ENCODE peak calls at places on chromosomes 4 and X, in six cellular contexts. W is A549, N is mammary epithelial cell, R is ELR, D is right lobe of liver, I is iris pigment epithelial cell. J is an unnamed sample.

GRCh38 chr4:140092094-140092820 is 61.7 kb downstream of the MAML3 start:
- DNase-seq in R (peak), W (no peak), N (peak), D (peak), I (no peak), J (no peak)

GRCh38 chr4:27702710-27703431 is 842.2 kb downstream of the STIM2 start:
- DNase-seq in R (peak), W (no peak), I (peak), D (no peak), N (peak), J (no peak)

GRCh38 chr4:88443486-88443885 is 13.4 kb upstream of the HERC5 start:
- DNase-seq in N (no peak), W (no peak), D (no peak), R (no peak), I (no peak), J (no peak)

GRCh38 chrX:41561045-41561444 is 113.9 kb downstream of the NYX start:
- DNase-seq in I (peak), W (peak), D (no peak), R (peak), N (peak), J (peak)

GRCh38 chr4:151555151-151555945 is 146.4 kb downstream of the FHIP1A start:
- DNase-seq in R (peak), D (no peak), I (no peak), N (peak), W (no peak), J (no peak)

GRCh38 chr4:32569844-32570243 is 1849.7 kb downstream of the PCDH7 start:
- DNase-seq in N (no peak), R (no peak), W (no peak), D (no peak), I (peak), J (no peak)

GRCh38 chrX:67105758-67106116 is 438.1 kb upstream of the AR start:
- DNase-seq in D (no peak), I (no peak), R (no peak), N (no peak), W (no peak), J (no peak)

GRCh38 chr4:86512631-86513030 is 81.5 kb upstream of the PTPN13 start:
- DNase-seq in D (no peak), N (peak), R (no peak), W (no peak), I (no peak), J (no peak)

GRCh38 chr4:1727117-1728031 is 6.1 kb downstream of the TACC3 start:
- DNase-seq in D (peak), W (peak), R (peak), N (peak), I (peak), J (no peak)

GRCh38 chrX:334331-334891 is 15.8 kb upstream of the GTPBP6 start:
- DNase-seq in I (no peak), R (no peak), D (peak), W (no peak), N (no peak), J (no peak)

GRCh38 chr4:11281720-11282119 is 147.0 kb downstream of the HS3ST1 start:
- DNase-seq in R (no peak), N (peak), I (peak), D (no peak), W (no peak), J (no peak)

GRCh38 chr4:61003301-61003700 is 196.8 kb upstream of the ADGRL3 start:
- DNase-seq in I (peak), W (no peak), N (peak), D (no peak), R (peak), J (no peak)

GRCh38 chrX:13261348-13261747 is 58.5 kb downstream of the ATXN3L start:
- DNase-seq in D (no peak), I (no peak), N (no peak), W (no peak), R (no peak), J (no peak)

GRCh38 chr4:6419452-6420028 is 52.9 kb downstream of the PPP2R2C start:
- DNase-seq in D (no peak), I (no peak), R (no peak), N (no peak), W (no peak), J (no peak)

GRCh38 chr4:142984871-142985585 is 138.9 kb upstream of the INPP4B start:
- DNase-seq in N (peak), R (peak), I (peak), D (no peak), W (peak), J (no peak)

GRCh38 chr4:57249083-57249482 is 138.9 kb upstream of the IGFBP7 start:
- DNase-seq in I (peak), W (no peak), D (no peak), N (peak), R (peak), J (no peak)

GRCh38 chr4:90127223-90127705 is at the start of gene CCSER1:
- DNase-seq in I (peak), N (peak), W (no peak), D (peak), R (no peak), J (peak)

GRCh38 chrX:82237328-82237727 is 1035.4 kb downstream of the SH3BGRL start:
- DNase-seq in R (no peak), D (no peak), W (no peak), I (no peak), N (no peak), J (no peak)

GRCh38 chr4:6891436-6892170 is 18.0 kb upstream of the TBC1D14 start:
- DNase-seq in N (no peak), I (peak), D (peak), R (no peak), W (no peak), J (no peak)

GRCh38 chrX:39676434-39676833 is 421.3 kb downstream of the BCOR start:
- DNase-seq in D (no peak), N (peak), W (no peak), R (no peak), I (no peak), J (no peak)

GRCh38 chr4:3709061-3709845 is 56.9 kb upstream of the ADRA2C start:
- DNase-seq in N (no peak), R (no peak), W (no peak), D (no peak), I (no peak), J (no peak)

GRCh38 chrX:155757366-155757765 is 123.8 kb upstream of the VAMP7 start:
- DNase-seq in I (no peak), N (no peak), W (no peak), R (no peak), D (no peak), J (no peak)

GRCh38 chr4:36523182-36523581 is 241.8 kb downstream of the DTHD1 start:
- DNase-seq in N (no peak), D (no peak), R (no peak), W (no peak), I (no peak), J (no peak)

GRCh38 chr4:77145806-77146425 is 11.1 kb upstream of the CCNG2 start:
- DNase-seq in D (no peak), R (no peak), N (peak), W (no peak), I (no peak), J (no peak)

J was measured in GM13976.